ENCODE peak calls at places on chromosomes 4 and X, in five cellular contexts. S, Q, P, N and A are unnamed samples.

GRCh38 chr4:139909036-139909435 is 243.4 kb downstream of the MGST2 start:
- DNase-seq in S (no peak), Q (no peak), P (no peak), N (no peak), A (no peak)

GRCh38 chrX:11913001-11913400 is 155.0 kb downstream of the MSL3 start:
- DNase-seq in S (no peak), Q (no peak), P (no peak), N (no peak), A (no peak)

GRCh38 chr4:102623622-102624021 is 122.5 kb downstream of the NFKB1 start:
- DNase-seq in S (peak), Q (no peak), P (no peak), N (peak), A (no peak)

GRCh38 chr4:109816082-109816442 is 500 bp downstream of the GAR1 start:
- DNase-seq in S (no peak), Q (no peak), P (no peak), N (no peak), A (peak)

GRCh38 chr4:86778169-86778568 is 71.0 kb downstream of the SLC10A6 start:
- DNase-seq in S (no peak), Q (no peak), P (no peak), N (no peak), A (no peak)

GRCh38 chr4:152850377-152850776 is 70.6 kb downstream of the ARFIP1 start:
- DNase-seq in S (no peak), Q (peak), P (peak), N (peak), A (no peak)

GRCh38 chrX:134431894-134432293 is 28.1 kb upstream of the HPRT1 start:
- DNase-seq in S (no peak), Q (no peak), P (no peak), N (no peak), A (no peak)

GRCh38 chr4:93688978-93689377 is 139.6 kb upstream of the ATOH1 start:
- DNase-seq in S (no peak), Q (no peak), P (no peak), N (no peak), A (no peak)

GRCh38 chr4:16659120-16659519 is 239.3 kb downstream of the LDB2 start:
- DNase-seq in S (no peak), Q (no peak), P (no peak), N (no peak), A (no peak)

GRCh38 chr4:6079965-6080364 is 61.7 kb upstream of the C4orf50 start:
- DNase-seq in S (no peak), Q (no peak), P (no peak), N (no peak), A (no peak)

GRCh38 chr4:93317571-93317970 is 511.0 kb upstream of the ATOH1 start:
- DNase-seq in S (no peak), Q (no peak), P (no peak), N (no peak), A (no peak)

GRCh38 chrX:133608406-133608805 is 193.1 kb upstream of the GPC4 start:
- DNase-seq in S (no peak), Q (no peak), P (no peak), N (no peak), A (no peak)

GRCh38 chr4:75831856-75832405 is 70.3 kb downstream of the PPEF2 start:
- DNase-seq in S (no peak), Q (no peak), P (no peak), N (no peak), A (no peak)

GRCh38 chr4:3766207-3766790 is at the start of gene ADRA2C:
- DNase-seq in S (no peak), Q (no peak), P (no peak), N (peak), A (peak)

GRCh38 chr4:99062120-99062519 is 26.5 kb downstream of the ADH5 start:
- DNase-seq in S (no peak), Q (peak), P (no peak), N (no peak), A (no peak)

GRCh38 chrX:18885317-18886004 is 98.5 kb downstream of the PHKA2 start:
- DNase-seq in S (no peak), Q (peak), P (no peak), N (no peak), A (no peak)

GRCh38 chrX:46433892-46434291 is 111.3 kb downstream of the ZNF674 start:
- DNase-seq in S (no peak), Q (no peak), P (no peak), N (no peak), A (no peak)

GRCh38 chr4:7200801-7201200 is 8.5 kb downstream of the SORCS2 start:
- DNase-seq in S (no peak), Q (no peak), P (no peak), N (no peak), A (no peak)

GRCh38 chr4:157776930-157777329 is 395.9 kb downstream of the GASK1B start:
- DNase-seq in S (no peak), Q (no peak), P (no peak), N (no peak), A (no peak)
- TF ChIP-seq SRF in S (no peak), Q (no peak), P (no peak), N (no peak), A (no peak)

GRCh38 chrX:101482296-101482695 is 3.0 kb upstream of the ARMCX4 start:
- DNase-seq in S (no peak), Q (no peak), P (no peak), N (no peak), A (no peak)
- TF ChIP-seq POLR2A in S (no peak), Q (no peak), P (no peak), N (no peak), A (no peak)

DNA sequence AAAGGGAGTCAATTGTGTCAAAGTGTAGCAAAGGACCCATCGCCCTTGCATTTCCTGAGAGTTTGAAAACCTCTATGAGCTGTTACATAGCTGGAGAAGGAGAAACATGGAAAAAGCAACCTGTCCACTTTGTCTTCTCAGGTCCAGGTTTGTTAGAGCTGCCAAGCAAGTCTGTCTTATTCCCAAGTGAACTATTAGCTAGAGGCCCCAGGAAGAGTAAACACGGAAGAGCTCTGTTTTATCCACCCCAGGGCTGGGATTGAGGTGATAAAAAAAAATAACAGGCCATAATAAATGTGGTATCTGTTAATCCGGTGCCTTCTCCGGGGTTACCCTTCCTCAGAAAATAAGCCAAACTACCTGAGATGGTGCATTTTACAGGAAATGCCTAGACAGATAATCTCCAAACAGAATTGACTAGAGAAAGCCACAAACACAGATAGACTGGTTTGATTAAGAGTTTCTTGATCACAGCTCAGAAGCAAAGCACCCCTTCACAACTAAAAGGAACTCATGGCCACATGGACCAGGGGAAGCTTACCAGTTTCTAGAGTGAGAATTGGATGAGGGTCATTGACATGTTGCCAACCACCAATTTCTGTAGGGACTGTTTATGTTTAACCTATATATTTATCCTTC is 35.9 kb upstream of the RELL1 start:
- DNase-seq in S (no peak), Q (no peak), P (no peak), N (no peak), A (no peak)
- TF ChIP-seq SRF in S (no peak), Q (no peak), P (no peak), N (no peak), A (no peak)

DNA sequence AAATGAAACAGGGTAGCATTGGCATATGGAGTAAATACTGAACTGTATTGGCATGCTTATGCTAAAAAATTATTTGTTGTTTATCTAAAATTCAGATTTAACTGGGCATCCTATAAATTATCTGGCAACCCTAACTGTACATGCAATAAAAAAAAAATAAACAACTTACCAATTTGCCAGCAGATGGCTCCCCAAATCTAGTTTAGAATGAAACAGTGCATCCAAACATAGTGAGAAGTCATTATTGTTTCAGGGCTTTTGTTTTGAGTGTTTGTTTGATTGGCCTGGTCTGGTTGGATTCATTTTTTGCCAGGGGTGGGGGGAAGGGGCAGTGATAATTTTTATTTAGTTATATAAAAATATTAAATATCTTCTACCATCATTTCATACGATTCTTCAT is 12.8 kb upstream of the NSUN7 start:
- DNase-seq in S (peak), Q (no peak), P (no peak), N (peak), A (peak)
- TF ChIP-seq POLR2A in S (no peak), Q (no peak), P (no peak), N (no peak), A (no peak)

DNA sequence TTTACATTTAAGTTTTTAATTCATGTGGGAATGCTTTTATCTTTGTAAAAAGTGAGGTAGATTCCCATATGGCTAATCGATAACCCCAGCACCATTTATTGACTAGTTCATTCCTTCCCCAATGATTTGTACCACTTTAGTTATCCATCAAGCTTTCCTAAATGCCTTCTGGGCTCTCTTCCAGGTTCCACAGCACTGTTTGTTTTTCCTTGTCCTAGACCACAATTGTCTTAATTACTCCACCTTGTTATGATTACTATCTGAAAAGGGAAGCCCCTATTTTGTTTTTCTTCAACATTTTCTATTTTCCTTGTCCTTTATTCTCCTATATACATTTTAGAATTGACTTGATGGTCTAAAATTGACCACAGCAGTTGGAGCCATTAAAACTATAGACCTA is 48.5 kb upstream of the GPRIN3 start:
- DNase-seq in S (no peak), Q (no peak), P (no peak), N (no peak), A (no peak)
- TF ChIP-seq SRF in S (no peak), Q (no peak), P (no peak), N (no peak), A (no peak)